ENCODE peak calls at places on chromosomes 1 and 21, in ten cellular contexts. M, J, U, N, Q, D, I, P, B and E are unnamed samples.

GRCh38 chr1:204357551-204357950 is 2.2 kb downstream of the PLEKHA6 start:
- DNase-seq in M (no peak), J (no peak), U (no peak), N (no peak), Q (peak; percentile 78), D (peak; percentile 31), I (no peak), P (no peak), B (no peak), E (no peak)

GRCh38 chr1:8152731-8153702 is 126.9 kb upstream of the ERRFI1 start:
- DNase-seq in M (no peak), J (no peak), U (no peak), N (no peak), Q (no peak), D (no peak), I (peak; percentile 33), P (peak; percentile 55), B (no peak), E (no peak)

GRCh38 chr1:170929835-170930554 is 5.3 kb upstream of the MROH9 start:
- DNase-seq in M (no peak), J (no peak), U (no peak), N (peak; percentile 21), Q (peak; percentile 54), D (no peak), I (no peak), P (peak; percentile 75), B (no peak), E (peak; percentile 79)

GRCh38 chr1:18539171-18539570 is 58.4 kb downstream of the KLHDC7A start:
- DNase-seq in M (no peak), J (peak; percentile 51), U (peak; percentile 52), N (no peak), Q (no peak), D (no peak), I (no peak), P (no peak), B (no peak), E (no peak)

GRCh38 chr1:62912028-62912638 is 128.2 kb downstream of the ATG4C start:
- DNase-seq in M (no peak), J (no peak), U (no peak), N (no peak), Q (peak; percentile 27), D (no peak), I (no peak), P (peak; percentile 36), B (no peak), E (peak; percentile 62)

GRCh38 chr1:117093870-117094621 is 27.5 kb downstream of the TRIM45 start:
- DNase-seq in M (no peak), J (no peak), U (no peak), N (no peak), Q (peak; percentile 90), D (no peak), I (no peak), P (peak; percentile 66), B (no peak), E (peak; percentile 90)

GRCh38 chr1:30323352-30323751 is 400.0 kb downstream of the MATN1 start:
- DNase-seq in M (no peak), J (no peak), U (peak; percentile 19), N (no peak), Q (no peak), D (no peak), I (no peak), P (no peak), B (no peak), E (no peak)

GRCh38 chr1:62508187-62508758 is 71.4 kb downstream of the USP1 start:
- DNase-seq in M (no peak), J (no peak), U (no peak), N (no peak), Q (peak; percentile 68), D (no peak), I (no peak), P (peak; percentile 46), B (no peak), E (peak; percentile 80)

GRCh38 chr21:46559291-46559983 is 45.4 kb downstream of the S100B start:
- DNase-seq in M (peak; percentile 40), J (peak; percentile 51), U (no peak), N (no peak), Q (peak; percentile 44), D (no peak), I (peak; percentile 48), P (peak; percentile 9), B (peak; percentile 87), E (no peak)

GRCh38 chr1:36981771-36982622 is 52.3 kb downstream of the GRIK3 start:
- DNase-seq in M (no peak), J (no peak), U (no peak), N (no peak), Q (no peak), D (no peak), I (no peak), P (no peak), B (no peak), E (no peak)

GRCh38 chr1:22350171-22350961 is 101.3 kb upstream of the ZBTB40 start:
- DNase-seq in M (no peak), J (no peak), U (no peak), N (no peak), Q (no peak), D (no peak), I (no peak), P (no peak), B (no peak), E (no peak)

GRCh38 chr1:222369991-222370910 is 177.7 kb downstream of the HHIPL2 start:
- DNase-seq in M (no peak), J (no peak), U (no peak), N (no peak), Q (no peak), D (no peak), I (no peak), P (no peak), B (no peak), E (peak; percentile 33)